ENCODE peak calls at places on chromosomes 12 and 14, in seven cellular contexts. F is astrocyte of the spinal cord, Z is neural crest cell, X is coronary artery, I is WTC11, P is uterus, J is pancreas. L is an unnamed sample.

GRCh38 chr14:54175298-54175942 is 218.8 kb upstream of the BMP4 start:
- DNase-seq in J (peak; percentile 46), P (peak; percentile 52), F (peak; percentile 87), Z (peak; percentile 74), I (peak; percentile 74), X (no peak), L (peak; percentile 75)

GRCh38 chr12:104667139-104667538 is 210.4 kb downstream of the CHST11 start:
- DNase-seq in I (no peak), Z (no peak), J (no peak), P (peak; percentile 74), X (no peak), F (no peak), L (no peak)

GRCh38 chr12:774051-774614 is 21.8 kb downstream of the WNK1 start:
- DNase-seq in P (no peak), J (no peak), X (no peak), I (no peak), Z (no peak), F (no peak), L (no peak)

GRCh38 chr12:5840900-5841299 is 104.2 kb downstream of the ANO2 start:
- DNase-seq in Z (no peak), X (no peak), F (no peak), I (no peak), J (no peak), P (no peak), L (no peak)

GRCh38 chr12:116969615-116970575 is 59.1 kb downstream of the FBXW8 start:
- DNase-seq in X (no peak), J (peak; percentile 37), P (no peak), Z (peak; percentile 3), I (no peak), F (peak; percentile 31), L (no peak)

GRCh38 chr14:50363734-50364113 is 33.0 kb downstream of the CDKL1 start:
- DNase-seq in F (no peak), I (no peak), Z (no peak), J (no peak), X (no peak), P (no peak), L (no peak)

GRCh38 chr12:117853600-117853999 is 115.2 kb downstream of the KSR2 start:
- DNase-seq in P (no peak), Z (no peak), J (no peak), X (no peak), F (no peak), I (no peak), L (no peak)

GRCh38 chr14:21241218-21241819 is 27.9 kb downstream of the HNRNPC start:
- DNase-seq in I (no peak), F (peak; percentile 32), P (no peak), X (no peak), Z (no peak), J (no peak), L (peak; percentile 38)

GRCh38 chr12:121766290-121767039 is 27.0 kb downstream of the RHOF start:
- DNase-seq in P (no peak), F (no peak), J (no peak), I (no peak), Z (no peak), X (no peak), L (no peak)

GRCh38 chr14:24392327-24393098 is 6.3 kb upstream of the NYNRIN start:
- DNase-seq in X (no peak), F (peak; percentile 65), I (no peak), P (no peak), J (no peak), Z (no peak), L (peak; percentile 30)

GRCh38 chr12:12024958-12025682 is 45.6 kb upstream of the BCL2L14 start:
- DNase-seq in J (no peak), F (no peak), P (no peak), Z (no peak), X (no peak), I (no peak), L (no peak)

GRCh38 chr14:32367501-32367900 is 38.4 kb downstream of the AKAP6 start:
- DNase-seq in X (no peak), I (no peak), Z (no peak), F (no peak), J (no peak), P (no peak), L (no peak)

GRCh38 chr12:218728-219590 is 5.0 kb upstream of the SLC6A12 start:
- DNase-seq in Z (no peak), F (no peak), I (no peak), X (no peak), J (no peak), P (no peak), L (no peak)

GRCh38 chr12:75378354-75378753 is 12.5 kb upstream of the GLIPR1L2 start:
- DNase-seq in Z (no peak), P (no peak), X (no peak), I (no peak), F (no peak), J (no peak), L (no peak)

GRCh38 chr12:47715877-47716548 is 9.3 kb downstream of the ENDOU start:
- DNase-seq in Z (no peak), F (no peak), X (peak; percentile 74), P (peak; percentile 44), J (no peak), I (no peak), L (no peak)

GRCh38 chr12:32820376-32820931 is 64.8 kb upstream of the YARS2 start:
- DNase-seq in Z (no peak), F (no peak), P (no peak), X (no peak), J (no peak), I (no peak), L (no peak)

GRCh38 chr14:74638066-74638465 is 26.0 kb upstream of the LTBP2 start:
- DNase-seq in Z (no peak), J (no peak), I (no peak), X (no peak), F (no peak), P (no peak), L (no peak)
- TF ChIP-seq CTCF in Z (no peak), J (no peak), I (no peak), X (no peak), F (no peak), P (no peak), L (no peak)

GRCh38 chr14:23054000-23054811 is 3.1 kb downstream of the CDH24 start:
- DNase-seq in P (no peak), X (no peak), F (no peak), I (peak; percentile 61), J (no peak), Z (no peak), L (no peak)

GRCh38 chr14:23052671-23053070 is 4.6 kb downstream of the CDH24 start:
- DNase-seq in J (no peak), I (no peak), Z (no peak), P (no peak), X (no peak), F (no peak), L (no peak)

GRCh38 chr14:23051482-23051881 is 5.8 kb downstream of the CDH24 start:
- DNase-seq in J (no peak), F (no peak), Z (no peak), X (no peak), P (no peak), I (no peak), L (no peak)

GRCh38 chr14:23053426-23053825 is 3.9 kb downstream of the CDH24 start:
- DNase-seq in F (no peak), P (no peak), J (no peak), Z (no peak), I (no peak), X (no peak), L (no peak)

DNA sequence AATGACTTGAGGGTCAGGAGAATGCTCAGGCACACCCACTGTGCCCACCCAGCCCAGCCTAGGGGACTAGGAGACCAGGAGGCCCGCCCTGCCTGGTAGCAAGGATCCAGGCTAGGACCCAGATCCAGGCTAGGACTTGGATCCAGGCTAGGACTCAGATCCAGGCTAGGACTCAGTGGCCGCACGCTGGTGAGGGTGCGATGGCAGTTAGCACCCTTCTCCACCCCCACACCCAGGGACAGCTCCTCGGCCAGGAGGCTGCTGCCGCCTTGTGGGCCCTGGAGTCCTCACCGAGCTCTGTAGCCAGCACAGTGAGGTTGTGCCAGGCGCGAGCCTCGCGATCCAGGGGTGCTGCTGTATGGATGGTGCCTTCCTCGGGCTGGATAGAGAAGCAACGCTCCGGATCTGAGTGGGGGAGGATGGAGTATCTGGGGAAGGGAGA is 5.1 kb downstream of the CDH24 start:
- DNase-seq in I (peak; percentile 68), P (no peak), X (no peak), J (no peak), F (no peak), Z (no peak), L (no peak)
- TF ChIP-seq CTCF in I (no peak), P (no peak), X (no peak), J (no peak), F (peak; percentile 41), Z (no peak), L (no peak)

GRCh38 chr14:100830681-100831080 is 4.8 kb downstream of the MEG3 start:
- DNase-seq in X (no peak), J (no peak), I (no peak), Z (no peak), F (no peak), P (no peak), L (no peak)

GRCh38 chr14:100835278-100836052 is 9.5 kb downstream of the MEG3 start:
- DNase-seq in F (no peak), I (no peak), J (no peak), X (no peak), P (no peak), Z (no peak), L (no peak)

GRCh38 chr14:100834441-100835277 is 8.7 kb downstream of the MEG3 start:
- DNase-seq in X (no peak), P (no peak), I (no peak), J (no peak), F (no peak), Z (no peak), L (no peak)

GRCh38 chr14:100836053-100836805 is 10.3 kb downstream of the MEG3 start:
- DNase-seq in J (no peak), I (no peak), F (no peak), P (no peak), X (no peak), Z (no peak), L (no peak)

GRCh38 chr14:100832311-100832960 is 6.5 kb downstream of the MEG3 start:
- DNase-seq in X (no peak), J (no peak), I (no peak), Z (no peak), P (no peak), F (no peak), L (no peak)
- TF ChIP-seq CTCF in X (no peak), J (no peak), I (no peak), Z (no peak), P (no peak), F (no peak), L (no peak)

DNA sequence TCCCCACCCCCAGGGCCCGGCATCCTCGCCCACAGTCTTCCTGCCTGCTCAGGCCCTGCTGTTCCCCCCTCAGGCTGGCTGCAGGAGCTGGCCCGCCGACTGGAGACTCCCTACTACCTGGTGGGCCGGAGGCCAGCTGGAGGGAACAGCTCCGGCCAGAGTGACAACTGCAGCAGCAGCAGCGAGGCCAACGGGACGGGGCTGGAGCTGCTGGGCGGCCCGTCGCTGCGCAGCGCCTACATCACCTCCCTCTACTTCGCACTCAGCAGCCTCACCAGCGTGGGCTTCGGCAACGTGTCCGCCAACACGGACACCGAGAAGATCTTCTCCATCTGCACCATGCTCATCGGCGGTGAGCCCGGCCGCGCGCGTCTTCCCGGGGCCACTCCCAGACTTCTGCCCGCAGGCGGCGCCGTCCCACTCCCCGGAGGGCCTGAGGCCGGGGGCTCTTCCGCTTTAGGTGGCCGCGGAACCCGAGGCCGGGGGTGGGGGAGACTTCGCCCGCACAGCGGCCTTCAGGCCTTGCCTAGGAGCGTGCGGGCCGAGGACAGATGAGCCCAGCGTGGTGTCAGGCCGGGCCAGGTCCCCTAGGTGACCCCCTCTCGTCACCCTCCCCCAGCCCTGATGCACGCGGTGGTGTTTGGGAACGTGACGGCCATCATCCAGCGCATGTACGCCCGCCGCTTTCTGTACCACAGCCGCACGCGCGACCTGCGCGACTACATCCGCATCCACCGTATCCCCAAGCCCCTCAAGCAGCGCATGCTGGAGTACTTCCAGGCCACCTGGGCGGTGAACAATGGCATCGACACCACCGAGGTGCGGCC is 10.2 kb downstream of the KCNH3 start:
- DNase-seq in X (no peak), F (no peak), J (no peak), I (peak; percentile 56), Z (no peak), P (no peak), L (no peak)
- TF ChIP-seq CTCF in X (peak; percentile 45), F (peak; percentile 54), J (no peak), I (no peak), Z (no peak), P (peak; percentile 21), L (peak; percentile 50)